ENCODE peak calls at places on chromosomes 1 and 21, in eight cellular contexts. B is RWPE2, E is adrenal gland, O is PC-9, Y is left lung, N is BE2C, R is heart right ventricle, F is OCI-LY7. J is an unnamed sample.

GRCh38 chr1:168163670-168164069 is 15.1 kb upstream of the TIPRL start:
- DNase-seq in B (no peak), E (no peak), O (no peak), Y (no peak), N (no peak), R (no peak), F (peak; percentile 47), J (no peak)

GRCh38 chr1:201326710-201327109 is 43.4 kb downstream of the PKP1 start:
- DNase-seq in B (no peak), E (no peak), O (no peak), Y (no peak), N (no peak), R (no peak), F (no peak), J (no peak)

GRCh38 chr1:50474859-50475809 is 51.9 kb upstream of the DMRTA2 start:
- DNase-seq in B (no peak), E (no peak), O (no peak), Y (no peak), N (no peak), R (no peak), F (no peak), J (no peak)

GRCh38 chr1:18396247-18396646 is 84.5 kb upstream of the KLHDC7A start:
- DNase-seq in B (no peak), E (no peak), O (no peak), Y (no peak), N (no peak), R (no peak), F (no peak), J (no peak)

GRCh38 chr1:68173283-68174172 is 58.8 kb downstream of the WLS start:
- DNase-seq in B (no peak), E (no peak), O (no peak), Y (no peak), N (no peak), R (peak; percentile 11), F (no peak), J (peak; percentile 4)

GRCh38 chr1:9352364-9353140 is 59.9 kb downstream of the SPSB1 start:
- DNase-seq in B (no peak), E (no peak), O (no peak), Y (no peak), N (no peak), R (no peak), F (no peak), J (no peak)

GRCh38 chr1:88890790-88891317 is 513 bp downstream of the GTF2B start:
- DNase-seq in B (no peak), E (peak; percentile 65), O (no peak), Y (no peak), N (peak; percentile 12), R (no peak), F (peak; percentile 31), J (peak; percentile 3)

GRCh38 chr1:26335774-26336476 is 18.0 kb downstream of the CRYBG2 start:
- DNase-seq in B (no peak), E (peak; percentile 70), O (no peak), Y (no peak), N (no peak), R (peak; percentile 29), F (no peak), J (no peak)

GRCh38 chr1:163673076-163673475 is 351.3 kb downstream of the NUF2 start:
- DNase-seq in B (no peak), E (no peak), O (no peak), Y (no peak), N (no peak), R (no peak), F (no peak), J (no peak)

GRCh38 chr1:230265200-230266115 is 160.7 kb downstream of the PGBD5 start:
- DNase-seq in B (no peak), E (peak; percentile 45), O (no peak), Y (no peak), N (peak; percentile 74), R (no peak), F (no peak), J (no peak)

GRCh38 chr1:27045973-27046558 is 33.4 kb upstream of the TENT5B start:
- DNase-seq in B (no peak), E (peak; percentile 78), O (peak; percentile 51), Y (peak; percentile 65), N (peak; percentile 55), R (peak; percentile 65), F (peak; percentile 67), J (peak; percentile 70)

GRCh38 chr21:22575165-22575584 is 1577.0 kb downstream of the NCAM2 start:
- DNase-seq in B (no peak), E (no peak), O (no peak), Y (no peak), N (peak; percentile 49), R (no peak), F (peak; percentile 62), J (no peak)

GRCh38 chr1:33709780-33710713 is 153.8 kb upstream of the HMGB4 start:
- DNase-seq in B (no peak), E (no peak), O (no peak), Y (no peak), N (no peak), R (no peak), F (no peak), J (no peak)

GRCh38 chr1:99554727-99555126 is 91.2 kb upstream of the PALMD start:
- DNase-seq in B (no peak), E (no peak), O (no peak), Y (no peak), N (no peak), R (no peak), F (no peak), J (no peak)

GRCh38 chr1:940121-941026 is 16.7 kb downstream of the SAMD11 start:
- DNase-seq in B (no peak), E (peak; percentile 91), O (no peak), Y (peak; percentile 72), N (peak; percentile 86), R (peak; percentile 67), F (no peak), J (no peak)

GRCh38 chr1:110176299-110176956 is 26.1 kb downstream of the SLC6A17 start:
- DNase-seq in B (no peak), E (peak; percentile 90), O (peak; percentile 31), Y (no peak), N (peak; percentile 94), R (peak; percentile 58), F (no peak), J (no peak)

GRCh38 chr1:168977618-168978017 is 128.9 kb upstream of the ATP1B1 start:
- DNase-seq in B (no peak), E (no peak), O (no peak), Y (no peak), N (no peak), R (no peak), F (no peak), J (no peak)

GRCh38 chr1:171220551-171221175 is 27.6 kb upstream of the FMO1 start:
- DNase-seq in B (no peak), E (no peak), O (no peak), Y (no peak), N (no peak), R (no peak), F (no peak), J (no peak)
- H3K4me1 ChIP-seq in B (peaks cover 4% of the 10 kb centered on the region), E (no peaks in the 10 kb centered on the region), O (no peaks in the 10 kb centered on the region), Y (peaks cover 6% of the 10 kb centered on the region), N (no peaks in the 10 kb centered on the region), R (peaks cover 26% of the 10 kb centered on the region), F (peaks cover 7% of the 10 kb centered on the region), J (no peaks in the 10 kb centered on the region)

GRCh38 chr1:210325026-210325670 is 3.6 kb upstream of the HHAT start:
- DNase-seq in B (no peak), E (no peak), O (no peak), Y (no peak), N (no peak), R (no peak), F (no peak), J (no peak)
- H3K4me1 ChIP-seq in B (peaks cover 8% of the 10 kb centered on the region), E (peaks cover 7% of the 10 kb centered on the region), O (peaks cover 8% of the 10 kb centered on the region), Y (peaks cover 4% of the 10 kb centered on the region), N (peaks cover 7% of the 10 kb centered on the region), R (peaks cover 14% of the 10 kb centered on the region), F (peaks cover 20% of the 10 kb centered on the region), J (peaks cover 6% of the 10 kb centered on the region)

GRCh38 chr1:23759277-23759676 is 16.0 kb downstream of the ELOA start:
- DNase-seq in B (no peak), E (peak; percentile 50), O (no peak), Y (no peak), N (no peak), R (peak; percentile 43), F (no peak), J (no peak)

GRCh38 chr1:23752909-23753308 is 9.6 kb downstream of the ELOA start:
- DNase-seq in B (no peak), E (no peak), O (no peak), Y (no peak), N (no peak), R (no peak), F (no peak), J (no peak)

GRCh38 chr1:23757812-23758211 is 14.5 kb downstream of the ELOA start:
- DNase-seq in B (no peak), E (peak; percentile 43), O (no peak), Y (no peak), N (no peak), R (no peak), F (no peak), J (no peak)

GRCh38 chr1:23751815-23752200 is 8.5 kb downstream of the ELOA start:
- DNase-seq in B (no peak), E (no peak), O (no peak), Y (no peak), N (no peak), R (no peak), F (no peak), J (no peak)

GRCh38 chr1:23756676-23757075 is 13.4 kb downstream of the ELOA start:
- DNase-seq in B (no peak), E (peak; percentile 42), O (no peak), Y (no peak), N (no peak), R (no peak), F (no peak), J (no peak)
- H3K4me1 ChIP-seq in B (no peaks in the 10 kb centered on the region), E (no peaks in the 10 kb centered on the region), O (no peaks in the 10 kb centered on the region), Y (no peaks in the 10 kb centered on the region), N (no peaks in the 10 kb centered on the region), R (peaks cover 39% of the 10 kb centered on the region), F (peaks cover 13% of the 10 kb centered on the region), J (no peaks in the 10 kb centered on the region)

DNA sequence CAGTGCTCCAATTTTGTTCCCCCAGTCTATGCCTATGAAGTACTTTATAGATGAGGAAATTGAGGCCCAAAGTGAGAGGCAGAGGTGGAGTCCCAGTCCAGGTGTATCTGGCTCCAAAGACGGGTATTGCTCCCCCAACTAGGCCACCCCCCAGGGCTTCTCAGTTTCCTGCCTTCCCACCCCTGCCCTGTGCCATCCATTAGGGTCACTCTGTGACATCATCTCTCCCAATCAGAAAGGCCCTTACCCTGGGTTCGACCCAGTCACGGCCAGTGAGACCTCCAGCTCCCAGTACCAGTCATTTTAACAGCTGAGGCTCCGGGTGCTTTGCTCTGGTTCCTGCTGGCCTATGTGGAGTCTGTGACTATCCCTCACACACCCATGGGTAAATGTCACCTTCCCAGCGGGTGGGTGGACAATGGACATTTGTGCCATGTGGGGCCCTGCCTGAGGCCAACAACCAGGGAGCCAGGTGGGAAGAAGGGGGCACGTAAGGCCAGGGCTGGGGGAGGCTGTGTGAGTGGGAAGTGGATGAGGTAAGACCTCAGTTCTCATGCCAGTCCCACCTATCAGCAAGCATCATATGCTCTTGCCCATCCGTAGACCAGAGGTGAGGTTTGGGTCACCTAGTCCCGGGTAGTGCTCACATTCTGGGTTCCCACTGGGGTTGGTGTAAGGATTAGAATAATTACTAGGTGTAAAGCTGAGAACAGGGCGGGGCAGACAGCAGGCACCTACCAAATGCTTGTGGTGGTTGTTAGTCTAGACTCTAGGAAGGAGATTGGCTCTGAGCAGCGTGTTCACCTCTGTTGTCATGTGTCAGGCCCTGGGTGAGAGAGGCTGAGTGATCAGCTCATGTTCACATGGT is 685.9 kb downstream of the MATN1 start:
- DNase-seq in B (no peak), E (no peak), O (no peak), Y (no peak), N (no peak), R (no peak), F (no peak), J (no peak)
- H3K4me1 ChIP-seq in B (no peaks in the 10 kb centered on the region), E (no peaks in the 10 kb centered on the region), O (peaks cover 5% of the 10 kb centered on the region), Y (no peaks in the 10 kb centered on the region), N (no peaks in the 10 kb centered on the region), R (no peaks in the 10 kb centered on the region), F (no peaks in the 10 kb centered on the region), J (no peaks in the 10 kb centered on the region)